ENCODE peak calls at places on chromosome 16, in eight cellular contexts. One of them, this sample, is unnamed.

GRCh38 chr16:89274561-89275283 is 57.2 kb downstream of the ZNF778 start:
- DNase-seq in CD8-positive, alpha-beta T cell: no peak
- DNase-seq in stimulated activated CD8-positive, alpha-beta memory T cell treated with anti-CD3 and anti-CD28 coated beads, Interleukin-2, amount 100 ng/mL, for 1 hour: no peak
- DNase-seq in NCI-H1092: no peak
- DNase-seq in NCI-H748 treated with DMSO at 0.1 percent for 48 hours: no peak
- DNase-seq in cardiac fibroblast: no peak
- DNase-seq in stimulated activated CD4-positive, alpha-beta T cell treated with anti-CD3 and anti-CD28 coated beads, Interleukin-1b, Interleukin-23, amount 100 ng/mL, for 48 hours: no peak
- DNase-seq in activated T-helper 9 cell treated with anti-CD3 and anti-CD28 coated beads, Interleukin-2, amount 50 U/mL, for 16 hours: no peak
- DNase-seq in this sample: no peak

GRCh38 chr16:67673712-67674580 is 7.3 kb downstream of the C16orf86 start:
- DNase-seq in stimulated activated CD4-positive, alpha-beta T cell treated with anti-CD3 and anti-CD28 coated beads, Interleukin-1b, Interleukin-23, amount 100 ng/mL, for 48 hours: no peak
- DNase-seq in stimulated activated CD8-positive, alpha-beta memory T cell treated with anti-CD3 and anti-CD28 coated beads, Interleukin-2, amount 100 ng/mL, for 1 hour: no peak
- DNase-seq in cardiac fibroblast: peak
- DNase-seq in activated T-helper 9 cell treated with anti-CD3 and anti-CD28 coated beads, Interleukin-2, amount 50 U/mL, for 16 hours: no peak
- DNase-seq in NCI-H1092: peak
- DNase-seq in NCI-H748 treated with DMSO at 0.1 percent for 48 hours: no peak
- DNase-seq in CD8-positive, alpha-beta T cell: no peak
- DNase-seq in this sample: peak

GRCh38 chr16:70696952-70697600 is 11.2 kb upstream of the MTSS2 start:
- DNase-seq in CD8-positive, alpha-beta T cell: peak
- DNase-seq in stimulated activated CD8-positive, alpha-beta memory T cell treated with anti-CD3 and anti-CD28 coated beads, Interleukin-2, amount 100 ng/mL, for 1 hour: no peak
- DNase-seq in NCI-H748 treated with DMSO at 0.1 percent for 48 hours: no peak
- DNase-seq in activated T-helper 9 cell treated with anti-CD3 and anti-CD28 coated beads, Interleukin-2, amount 50 U/mL, for 16 hours: no peak
- DNase-seq in NCI-H1092: no peak
- DNase-seq in cardiac fibroblast: no peak
- DNase-seq in stimulated activated CD4-positive, alpha-beta T cell treated with anti-CD3 and anti-CD28 coated beads, Interleukin-1b, Interleukin-23, amount 100 ng/mL, for 48 hours: no peak
- DNase-seq in this sample: no peak

GRCh38 chr16:3121843-3122467 is 9.6 kb downstream of the ZNF205 start:
- DNase-seq in CD8-positive, alpha-beta T cell: no peak
- DNase-seq in activated T-helper 9 cell treated with anti-CD3 and anti-CD28 coated beads, Interleukin-2, amount 50 U/mL, for 16 hours: no peak
- DNase-seq in cardiac fibroblast: peak
- DNase-seq in stimulated activated CD8-positive, alpha-beta memory T cell treated with anti-CD3 and anti-CD28 coated beads, Interleukin-2, amount 100 ng/mL, for 1 hour: no peak
- DNase-seq in stimulated activated CD4-positive, alpha-beta T cell treated with anti-CD3 and anti-CD28 coated beads, Interleukin-1b, Interleukin-23, amount 100 ng/mL, for 48 hours: no peak
- DNase-seq in NCI-H1092: peak
- DNase-seq in NCI-H748 treated with DMSO at 0.1 percent for 48 hours: no peak
- DNase-seq in this sample: peak

GRCh38 chr16:9597967-9598730 is 506.7 kb downstream of the HAPSTR1 start:
- DNase-seq in CD8-positive, alpha-beta T cell: no peak
- DNase-seq in stimulated activated CD8-positive, alpha-beta memory T cell treated with anti-CD3 and anti-CD28 coated beads, Interleukin-2, amount 100 ng/mL, for 1 hour: no peak
- DNase-seq in activated T-helper 9 cell treated with anti-CD3 and anti-CD28 coated beads, Interleukin-2, amount 50 U/mL, for 16 hours: no peak
- DNase-seq in NCI-H748 treated with DMSO at 0.1 percent for 48 hours: no peak
- DNase-seq in stimulated activated CD4-positive, alpha-beta T cell treated with anti-CD3 and anti-CD28 coated beads, Interleukin-1b, Interleukin-23, amount 100 ng/mL, for 48 hours: no peak
- DNase-seq in cardiac fibroblast: no peak
- DNase-seq in NCI-H1092: no peak
- DNase-seq in this sample: no peak

GRCh38 chr16:58026705-58027340 is 1.3 kb downstream of the MMP15 start:
- DNase-seq in stimulated activated CD4-positive, alpha-beta T cell treated with anti-CD3 and anti-CD28 coated beads, Interleukin-1b, Interleukin-23, amount 100 ng/mL, for 48 hours: no peak
- DNase-seq in cardiac fibroblast: no peak
- DNase-seq in NCI-H1092: no peak
- DNase-seq in stimulated activated CD8-positive, alpha-beta memory T cell treated with anti-CD3 and anti-CD28 coated beads, Interleukin-2, amount 100 ng/mL, for 1 hour: no peak
- DNase-seq in NCI-H748 treated with DMSO at 0.1 percent for 48 hours: no peak
- DNase-seq in activated T-helper 9 cell treated with anti-CD3 and anti-CD28 coated beads, Interleukin-2, amount 50 U/mL, for 16 hours: no peak
- DNase-seq in CD8-positive, alpha-beta T cell: no peak
- DNase-seq in this sample: no peak

GRCh38 chr16:17828012-17828411 is 357.3 kb upstream of the XYLT1 start:
- DNase-seq in cardiac fibroblast: peak
- DNase-seq in stimulated activated CD8-positive, alpha-beta memory T cell treated with anti-CD3 and anti-CD28 coated beads, Interleukin-2, amount 100 ng/mL, for 1 hour: no peak
- DNase-seq in CD8-positive, alpha-beta T cell: no peak
- DNase-seq in NCI-H748 treated with DMSO at 0.1 percent for 48 hours: no peak
- DNase-seq in stimulated activated CD4-positive, alpha-beta T cell treated with anti-CD3 and anti-CD28 coated beads, Interleukin-1b, Interleukin-23, amount 100 ng/mL, for 48 hours: no peak
- DNase-seq in activated T-helper 9 cell treated with anti-CD3 and anti-CD28 coated beads, Interleukin-2, amount 50 U/mL, for 16 hours: no peak
- DNase-seq in NCI-H1092: no peak
- DNase-seq in this sample: no peak

GRCh38 chr16:47644661-47645060 is 183.5 kb downstream of the PHKB start:
- DNase-seq in stimulated activated CD4-positive, alpha-beta T cell treated with anti-CD3 and anti-CD28 coated beads, Interleukin-1b, Interleukin-23, amount 100 ng/mL, for 48 hours: no peak
- DNase-seq in NCI-H1092: no peak
- DNase-seq in stimulated activated CD8-positive, alpha-beta memory T cell treated with anti-CD3 and anti-CD28 coated beads, Interleukin-2, amount 100 ng/mL, for 1 hour: no peak
- DNase-seq in CD8-positive, alpha-beta T cell: no peak
- DNase-seq in NCI-H748 treated with DMSO at 0.1 percent for 48 hours: no peak
- DNase-seq in cardiac fibroblast: peak
- DNase-seq in activated T-helper 9 cell treated with anti-CD3 and anti-CD28 coated beads, Interleukin-2, amount 50 U/mL, for 16 hours: no peak
- DNase-seq in this sample: no peak

GRCh38 chr16:4316103-4316731 is 350 bp downstream of the GLIS2 start:
- DNase-seq in NCI-H1092: peak
- DNase-seq in NCI-H748 treated with DMSO at 0.1 percent for 48 hours: no peak
- DNase-seq in stimulated activated CD8-positive, alpha-beta memory T cell treated with anti-CD3 and anti-CD28 coated beads, Interleukin-2, amount 100 ng/mL, for 1 hour: no peak
- DNase-seq in stimulated activated CD4-positive, alpha-beta T cell treated with anti-CD3 and anti-CD28 coated beads, Interleukin-1b, Interleukin-23, amount 100 ng/mL, for 48 hours: no peak
- DNase-seq in cardiac fibroblast: peak
- DNase-seq in activated T-helper 9 cell treated with anti-CD3 and anti-CD28 coated beads, Interleukin-2, amount 50 U/mL, for 16 hours: no peak
- DNase-seq in CD8-positive, alpha-beta T cell: no peak
- DNase-seq in this sample: no peak

GRCh38 chr16:11609474-11610120 is 22.9 kb upstream of the LITAF start:
- DNase-seq in stimulated activated CD4-positive, alpha-beta T cell treated with anti-CD3 and anti-CD28 coated beads, Interleukin-1b, Interleukin-23, amount 100 ng/mL, for 48 hours: no peak
- DNase-seq in stimulated activated CD8-positive, alpha-beta memory T cell treated with anti-CD3 and anti-CD28 coated beads, Interleukin-2, amount 100 ng/mL, for 1 hour: no peak
- DNase-seq in NCI-H748 treated with DMSO at 0.1 percent for 48 hours: no peak
- DNase-seq in activated T-helper 9 cell treated with anti-CD3 and anti-CD28 coated beads, Interleukin-2, amount 50 U/mL, for 16 hours: no peak
- DNase-seq in CD8-positive, alpha-beta T cell: no peak
- DNase-seq in NCI-H1092: no peak
- DNase-seq in cardiac fibroblast: no peak
- DNase-seq in this sample: no peak

GRCh38 chr16:759110-759910 is 1.2 kb upstream of the MSLN start:
- DNase-seq in activated T-helper 9 cell treated with anti-CD3 and anti-CD28 coated beads, Interleukin-2, amount 50 U/mL, for 16 hours: no peak
- DNase-seq in stimulated activated CD8-positive, alpha-beta memory T cell treated with anti-CD3 and anti-CD28 coated beads, Interleukin-2, amount 100 ng/mL, for 1 hour: no peak
- DNase-seq in CD8-positive, alpha-beta T cell: no peak
- DNase-seq in NCI-H748 treated with DMSO at 0.1 percent for 48 hours: no peak
- DNase-seq in stimulated activated CD4-positive, alpha-beta T cell treated with anti-CD3 and anti-CD28 coated beads, Interleukin-1b, Interleukin-23, amount 100 ng/mL, for 48 hours: no peak
- DNase-seq in NCI-H1092: no peak
- DNase-seq in cardiac fibroblast: no peak
- DNase-seq in this sample: no peak

GRCh38 chr16:85878875-85879274 is 20.1 kb upstream of the IRF8 start:
- DNase-seq in activated T-helper 9 cell treated with anti-CD3 and anti-CD28 coated beads, Interleukin-2, amount 50 U/mL, for 16 hours: no peak
- DNase-seq in stimulated activated CD8-positive, alpha-beta memory T cell treated with anti-CD3 and anti-CD28 coated beads, Interleukin-2, amount 100 ng/mL, for 1 hour: no peak
- DNase-seq in cardiac fibroblast: peak
- DNase-seq in NCI-H1092: no peak
- DNase-seq in NCI-H748 treated with DMSO at 0.1 percent for 48 hours: no peak
- DNase-seq in CD8-positive, alpha-beta T cell: no peak
- DNase-seq in stimulated activated CD4-positive, alpha-beta T cell treated with anti-CD3 and anti-CD28 coated beads, Interleukin-1b, Interleukin-23, amount 100 ng/mL, for 48 hours: no peak
- DNase-seq in this sample: no peak

GRCh38 chr16:62256406-62256805 is 220.2 kb upstream of the CDH8 start:
- DNase-seq in NCI-H748 treated with DMSO at 0.1 percent for 48 hours: peak
- DNase-seq in NCI-H1092: no peak
- DNase-seq in stimulated activated CD4-positive, alpha-beta T cell treated with anti-CD3 and anti-CD28 coated beads, Interleukin-1b, Interleukin-23, amount 100 ng/mL, for 48 hours: no peak
- DNase-seq in cardiac fibroblast: no peak
- DNase-seq in activated T-helper 9 cell treated with anti-CD3 and anti-CD28 coated beads, Interleukin-2, amount 50 U/mL, for 16 hours: no peak
- DNase-seq in CD8-positive, alpha-beta T cell: no peak
- DNase-seq in stimulated activated CD8-positive, alpha-beta memory T cell treated with anti-CD3 and anti-CD28 coated beads, Interleukin-2, amount 100 ng/mL, for 1 hour: no peak
- DNase-seq in this sample: no peak

GRCh38 chr16:24309222-24309905 is 53.2 kb downstream of the CACNG3 start:
- DNase-seq in stimulated activated CD4-positive, alpha-beta T cell treated with anti-CD3 and anti-CD28 coated beads, Interleukin-1b, Interleukin-23, amount 100 ng/mL, for 48 hours: peak
- DNase-seq in cardiac fibroblast: peak
- DNase-seq in NCI-H1092: no peak
- DNase-seq in stimulated activated CD8-positive, alpha-beta memory T cell treated with anti-CD3 and anti-CD28 coated beads, Interleukin-2, amount 100 ng/mL, for 1 hour: no peak
- DNase-seq in CD8-positive, alpha-beta T cell: no peak
- DNase-seq in activated T-helper 9 cell treated with anti-CD3 and anti-CD28 coated beads, Interleukin-2, amount 50 U/mL, for 16 hours: no peak
- DNase-seq in NCI-H748 treated with DMSO at 0.1 percent for 48 hours: no peak
- DNase-seq in this sample: peak

GRCh38 chr16:88799569-88800276 is 3.9 kb upstream of the CDT1 start:
- DNase-seq in stimulated activated CD8-positive, alpha-beta memory T cell treated with anti-CD3 and anti-CD28 coated beads, Interleukin-2, amount 100 ng/mL, for 1 hour: no peak
- DNase-seq in CD8-positive, alpha-beta T cell: no peak
- DNase-seq in stimulated activated CD4-positive, alpha-beta T cell treated with anti-CD3 and anti-CD28 coated beads, Interleukin-1b, Interleukin-23, amount 100 ng/mL, for 48 hours: no peak
- DNase-seq in NCI-H1092: no peak
- DNase-seq in NCI-H748 treated with DMSO at 0.1 percent for 48 hours: no peak
- DNase-seq in activated T-helper 9 cell treated with anti-CD3 and anti-CD28 coated beads, Interleukin-2, amount 50 U/mL, for 16 hours: no peak
- DNase-seq in cardiac fibroblast: no peak
- DNase-seq in this sample: no peak

GRCh38 chr16:48511071-48511540 is 98.9 kb downstream of the N4BP1 start:
- DNase-seq in stimulated activated CD4-positive, alpha-beta T cell treated with anti-CD3 and anti-CD28 coated beads, Interleukin-1b, Interleukin-23, amount 100 ng/mL, for 48 hours: no peak
- DNase-seq in activated T-helper 9 cell treated with anti-CD3 and anti-CD28 coated beads, Interleukin-2, amount 50 U/mL, for 16 hours: no peak
- DNase-seq in NCI-H1092: no peak
- DNase-seq in stimulated activated CD8-positive, alpha-beta memory T cell treated with anti-CD3 and anti-CD28 coated beads, Interleukin-2, amount 100 ng/mL, for 1 hour: no peak
- DNase-seq in NCI-H748 treated with DMSO at 0.1 percent for 48 hours: no peak
- DNase-seq in CD8-positive, alpha-beta T cell: no peak
- DNase-seq in cardiac fibroblast: peak
- DNase-seq in this sample: no peak

GRCh38 chr16:3007957-3008748 is 4.6 kb upstream of the CLDN9 start:
- DNase-seq in CD8-positive, alpha-beta T cell: no peak
- DNase-seq in NCI-H748 treated with DMSO at 0.1 percent for 48 hours: no peak
- DNase-seq in stimulated activated CD8-positive, alpha-beta memory T cell treated with anti-CD3 and anti-CD28 coated beads, Interleukin-2, amount 100 ng/mL, for 1 hour: no peak
- DNase-seq in activated T-helper 9 cell treated with anti-CD3 and anti-CD28 coated beads, Interleukin-2, amount 50 U/mL, for 16 hours: no peak
- DNase-seq in stimulated activated CD4-positive, alpha-beta T cell treated with anti-CD3 and anti-CD28 coated beads, Interleukin-1b, Interleukin-23, amount 100 ng/mL, for 48 hours: no peak
- DNase-seq in cardiac fibroblast: no peak
- DNase-seq in NCI-H1092: no peak
- DNase-seq in this sample: no peak

GRCh38 chr16:64910351-64910750 is 211.5 kb downstream of the CDH11 start:
- DNase-seq in NCI-H748 treated with DMSO at 0.1 percent for 48 hours: no peak
- DNase-seq in CD8-positive, alpha-beta T cell: no peak
- DNase-seq in NCI-H1092: peak
- DNase-seq in stimulated activated CD4-positive, alpha-beta T cell treated with anti-CD3 and anti-CD28 coated beads, Interleukin-1b, Interleukin-23, amount 100 ng/mL, for 48 hours: no peak
- DNase-seq in activated T-helper 9 cell treated with anti-CD3 and anti-CD28 coated beads, Interleukin-2, amount 50 U/mL, for 16 hours: no peak
- DNase-seq in cardiac fibroblast: peak
- DNase-seq in stimulated activated CD8-positive, alpha-beta memory T cell treated with anti-CD3 and anti-CD28 coated beads, Interleukin-2, amount 100 ng/mL, for 1 hour: no peak
- DNase-seq in this sample: no peak

GRCh38 chr16:1643521-1643920 is 31.4 kb downstream of the CRAMP1 start:
- DNase-seq in stimulated activated CD4-positive, alpha-beta T cell treated with anti-CD3 and anti-CD28 coated beads, Interleukin-1b, Interleukin-23, amount 100 ng/mL, for 48 hours: no peak
- DNase-seq in NCI-H1092: no peak
- DNase-seq in stimulated activated CD8-positive, alpha-beta memory T cell treated with anti-CD3 and anti-CD28 coated beads, Interleukin-2, amount 100 ng/mL, for 1 hour: no peak
- DNase-seq in activated T-helper 9 cell treated with anti-CD3 and anti-CD28 coated beads, Interleukin-2, amount 50 U/mL, for 16 hours: no peak
- DNase-seq in CD8-positive, alpha-beta T cell: no peak
- DNase-seq in cardiac fibroblast: no peak
- DNase-seq in NCI-H748 treated with DMSO at 0.1 percent for 48 hours: no peak
- DNase-seq in this sample: no peak

GRCh38 chr16:72172105-72173034 is at the start of gene PMFBP1:
- DNase-seq in activated T-helper 9 cell treated with anti-CD3 and anti-CD28 coated beads, Interleukin-2, amount 50 U/mL, for 16 hours: no peak
- DNase-seq in CD8-positive, alpha-beta T cell: no peak
- DNase-seq in stimulated activated CD8-positive, alpha-beta memory T cell treated with anti-CD3 and anti-CD28 coated beads, Interleukin-2, amount 100 ng/mL, for 1 hour: no peak
- DNase-seq in NCI-H748 treated with DMSO at 0.1 percent for 48 hours: no peak
- DNase-seq in stimulated activated CD4-positive, alpha-beta T cell treated with anti-CD3 and anti-CD28 coated beads, Interleukin-1b, Interleukin-23, amount 100 ng/mL, for 48 hours: peak
- DNase-seq in cardiac fibroblast: peak
- DNase-seq in NCI-H1092: no peak
- DNase-seq in this sample: peak

GRCh38 chr16:16972831-16973230 is 497.9 kb downstream of the XYLT1 start:
- DNase-seq in cardiac fibroblast: no peak
- DNase-seq in NCI-H748 treated with DMSO at 0.1 percent for 48 hours: no peak
- DNase-seq in stimulated activated CD8-positive, alpha-beta memory T cell treated with anti-CD3 and anti-CD28 coated beads, Interleukin-2, amount 100 ng/mL, for 1 hour: no peak
- DNase-seq in stimulated activated CD4-positive, alpha-beta T cell treated with anti-CD3 and anti-CD28 coated beads, Interleukin-1b, Interleukin-23, amount 100 ng/mL, for 48 hours: no peak
- DNase-seq in NCI-H1092: no peak
- DNase-seq in activated T-helper 9 cell treated with anti-CD3 and anti-CD28 coated beads, Interleukin-2, amount 50 U/mL, for 16 hours: no peak
- DNase-seq in CD8-positive, alpha-beta T cell: no peak
- DNase-seq in this sample: no peak

This sample was measured in NCI-H2029.